ENCODE peak calls at places on chromosomes 6 and 20, in five cellular contexts. V, T, U, R and K are unnamed samples.

GRCh38 chr6:55327169-55327568 is at the start of gene GFRAL:
- DNase-seq in V (no peak), T (no peak), U (no peak), R (no peak), K (no peak)

GRCh38 chr6:33014841-33015634 is 5.6 kb upstream of the HLA-DOA start:
- DNase-seq in V (peak), T (peak), U (peak), R (peak), K (peak)

GRCh38 chr6:19723533-19723932 is 113.6 kb upstream of the ID4 start:
- DNase-seq in V (no peak), T (no peak), U (no peak), R (no peak), K (no peak)

GRCh38 chr20:17618673-17619013 is 48.8 kb downstream of the DSTN start:
- DNase-seq in V (no peak), T (no peak), U (no peak), R (no peak), K (no peak)

GRCh38 chr20:53011640-53012039 is 39.5 kb downstream of the TSHZ2 start:
- DNase-seq in V (no peak), T (no peak), U (no peak), R (no peak), K (no peak)

GRCh38 chr6:87700729-87701675 is 1.0 kb downstream of the AKIRIN2 start:
- DNase-seq in V (no peak), T (peak), U (peak), R (no peak), K (peak)

GRCh38 chr6:159830481-159831372 is 30.7 kb downstream of the PNLDC1 start:
- DNase-seq in V (no peak), T (no peak), U (no peak), R (no peak), K (no peak)

GRCh38 chr6:90658497-90658896 is 71.6 kb upstream of the MAP3K7 start:
- DNase-seq in V (no peak), T (no peak), U (no peak), R (no peak), K (no peak)

GRCh38 chr6:79413562-79414002 is 123.6 kb downstream of the LCA5 start:
- DNase-seq in V (no peak), T (no peak), U (no peak), R (no peak), K (no peak)

GRCh38 chr20:3797226-3797545 is 1.1 kb downstream of the CDC25B start:
- DNase-seq in V (no peak), T (no peak), U (no peak), R (no peak), K (no peak)

GRCh38 chr20:38286586-38287502 is 17.1 kb upstream of the BPI start:
- DNase-seq in V (no peak), T (no peak), U (no peak), R (no peak), K (no peak)

GRCh38 chr20:41392871-41393704 is 26.5 kb upstream of the EMILIN3 start:
- DNase-seq in V (peak), T (no peak), U (no peak), R (no peak), K (no peak)

GRCh38 chr20:45818239-45818638 is 5.8 kb downstream of the UBE2C start:
- DNase-seq in V (no peak), T (no peak), U (peak), R (no peak), K (no peak)

GRCh38 chr20:24469116-24470030 is at the start of gene SYNDIG1:
- DNase-seq in V (no peak), T (no peak), U (no peak), R (no peak), K (no peak)

GRCh38 chr6:15879372-15880261 is 216.8 kb upstream of the DTNBP1 start:
- DNase-seq in V (peak), T (peak), U (peak), R (no peak), K (no peak)

GRCh38 chr6:132489376-132489775 is 23.5 kb downstream of the STX7 start:
- DNase-seq in V (no peak), T (no peak), U (no peak), R (no peak), K (no peak)

GRCh38 chr6:41747256-41748101 is at the start of gene PGC:
- DNase-seq in V (peak), T (no peak), U (peak), R (no peak), K (peak)

GRCh38 chr6:30156262-30156599 is 4.8 kb downstream of the TRIM10 start:
- DNase-seq in V (no peak), T (peak), U (peak), R (peak), K (no peak)

GRCh38 chr6:5063617-5064016 is 21.5 kb upstream of the PPP1R3G start:
- DNase-seq in V (no peak), T (no peak), U (no peak), R (no peak), K (no peak)

GRCh38 chr6:42193491-42193894 is 1.3 kb downstream of the GUCA1B start:
- DNase-seq in V (no peak), T (no peak), U (peak), R (no peak), K (no peak)

GRCh38 chr6:16909599-16910360 is 148.5 kb upstream of the ATXN1 start:
- DNase-seq in V (no peak), T (no peak), U (no peak), R (no peak), K (no peak)

GRCh38 chr6:148700713-148701392 is 46.0 kb upstream of the UST start:
- DNase-seq in V (no peak), T (no peak), U (no peak), R (no peak), K (no peak)

GRCh38 chr20:7180261-7181045 is 413.0 kb downstream of the BMP2 start:
- DNase-seq in V (no peak), T (no peak), U (no peak), R (no peak), K (no peak)

GRCh38 chr6:157219201-157220200 is 103.8 kb downstream of the TMEM242 start:
- DNase-seq in V (no peak), T (no peak), U (no peak), R (no peak), K (no peak)

GRCh38 chr6:115551510-115551909 is 509.2 kb downstream of the FRK start:
- DNase-seq in V (no peak), T (no peak), U (no peak), R (no peak), K (no peak)

GRCh38 chr20:1293641-1294379 is 27.7 kb downstream of the SNPH start:
- DNase-seq in V (no peak), T (no peak), U (no peak), R (no peak), K (no peak)

GRCh38 chr20:7657569-7657968 is 282.7 kb downstream of the HAO1 start:
- DNase-seq in V (no peak), T (no peak), U (no peak), R (no peak), K (no peak)

GRCh38 chr6:24883618-24884017 is 52.1 kb downstream of the RIPOR2 start:
- DNase-seq in V (no peak), T (no peak), U (no peak), R (no peak), K (no peak)

GRCh38 chr20:33650753-33651561 is 11.2 kb upstream of the C20orf144 start:
- DNase-seq in V (peak), T (no peak), U (no peak), R (no peak), K (peak)

GRCh38 chr6:44228031-44228430 is 4.6 kb downstream of the SLC29A1 start:
- DNase-seq in V (no peak), T (no peak), U (no peak), R (no peak), K (no peak)

GRCh38 chr6:159594750-159595117 is 98.3 kb downstream of the SOD2 start:
- DNase-seq in V (no peak), T (peak), U (no peak), R (peak), K (no peak)

GRCh38 chr6:14135865-14136539 is 18.4 kb downstream of the CD83 start:
- DNase-seq in V (no peak), T (no peak), U (no peak), R (no peak), K (no peak)
- TF ChIP-seq POLR2A in V (no peak), T (no peak), U (no peak), R (no peak), K (no peak)

GRCh38 chr20:19986419-19986818 is 30.7 kb upstream of the NAA20 start:
- DNase-seq in V (no peak), T (no peak), U (no peak), R (no peak), K (no peak)
- TF ChIP-seq POLR2AphosphoS5 in V (no peak), T (no peak), U (no peak), R (no peak), K (no peak)

DNA sequence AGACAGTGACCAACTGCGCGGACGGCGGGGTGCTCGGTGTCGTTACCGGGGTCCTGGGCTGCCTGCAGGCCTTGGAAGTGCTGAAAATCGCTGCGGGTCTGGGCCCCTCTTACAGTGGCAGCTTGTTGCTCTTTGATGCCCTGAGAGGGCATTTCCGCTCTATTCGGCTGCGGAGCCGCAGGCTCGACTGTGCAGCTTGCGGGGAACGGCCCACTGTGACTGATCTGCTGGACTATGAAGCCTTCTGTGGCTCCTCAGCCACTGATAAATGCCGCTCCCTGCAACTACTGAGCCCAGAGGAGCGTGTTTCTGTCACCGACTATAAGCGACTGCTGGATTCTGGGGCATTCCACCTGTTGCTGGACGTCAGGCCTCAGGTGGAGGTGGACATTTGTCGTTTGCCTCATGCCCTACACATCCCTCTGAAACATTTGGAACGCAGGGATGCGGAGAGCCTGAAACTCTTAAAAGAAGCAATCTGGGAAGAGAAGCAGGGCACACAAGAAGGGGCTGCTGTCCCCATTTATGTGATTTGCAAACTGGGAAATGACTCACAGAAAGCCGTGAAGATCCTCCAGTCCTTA is 1.0 kb downstream of the MOCS3 start:
- DNase-seq in V (no peak), T (no peak), U (no peak), R (no peak), K (no peak)
- H3K27ac ChIP-seq in V (peak), T (peak), U (peak), R (peak), K (no peak)

GRCh38 chr6:85468326-85468725 is 18.4 kb downstream of the NT5E start:
- DNase-seq in V (no peak), T (no peak), U (no peak), R (no peak), K (no peak)

GRCh38 chr6:85473748-85474147 is 23.9 kb downstream of the NT5E start:
- DNase-seq in V (no peak), T (no peak), U (no peak), R (no peak), K (no peak)

GRCh38 chr6:85469276-85470022 is 19.6 kb downstream of the NT5E start:
- DNase-seq in V (no peak), T (no peak), U (no peak), R (no peak), K (no peak)

GRCh38 chr6:85472744-85473143 is 22.9 kb downstream of the NT5E start:
- DNase-seq in V (no peak), T (no peak), U (no peak), R (no peak), K (no peak)

GRCh38 chr6:85470023-85470410 is 20.1 kb downstream of the NT5E start:
- DNase-seq in V (no peak), T (no peak), U (no peak), R (no peak), K (no peak)
- TF ChIP-seq POLR2A in V (no peak), T (no peak), U (no peak), R (no peak), K (no peak)

DNA sequence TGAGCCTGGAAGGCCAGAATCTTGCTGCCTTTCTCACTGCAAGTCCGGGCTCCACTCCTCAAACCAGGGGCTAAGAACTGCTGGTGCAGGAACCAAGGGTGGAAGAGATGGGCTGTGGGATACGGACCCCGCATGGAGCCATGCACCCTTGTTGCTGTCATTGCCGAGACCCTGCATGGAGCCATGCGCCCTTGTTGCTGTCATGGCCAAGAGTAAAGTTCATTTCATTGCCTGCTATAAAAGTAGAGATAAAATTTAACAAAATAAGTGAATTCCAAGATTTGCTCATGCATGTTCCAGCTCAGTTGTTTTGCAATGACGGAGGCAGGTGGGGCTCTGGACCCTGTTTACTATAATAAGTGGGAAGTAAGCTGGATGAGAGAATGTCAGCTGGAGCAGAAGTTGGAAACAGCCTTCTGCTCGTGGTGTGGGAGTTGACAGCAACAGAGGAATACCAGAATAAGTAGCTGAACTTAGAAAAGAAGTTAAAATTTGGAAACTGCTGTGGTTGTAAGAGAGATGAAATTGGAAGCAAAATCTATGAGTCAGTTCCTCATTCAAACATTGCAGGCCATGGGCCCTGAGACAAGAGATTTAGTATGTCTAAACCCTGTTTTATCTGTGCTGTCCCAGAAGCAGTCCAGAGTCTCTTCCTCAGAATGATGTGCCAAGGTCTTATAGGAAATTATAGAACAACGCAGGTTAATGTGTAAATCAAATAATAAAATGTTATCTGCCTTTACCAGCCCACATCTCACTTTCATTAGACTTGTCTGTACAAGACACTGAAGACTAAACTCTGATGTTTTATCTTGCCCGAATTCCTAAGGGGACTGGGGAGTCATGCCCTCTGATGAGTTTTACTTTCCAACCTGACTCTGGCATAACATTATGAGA is 15.8 kb upstream of the THBS2 start:
- DNase-seq in V (no peak), T (no peak), U (no peak), R (no peak), K (no peak)
- TF ChIP-seq POLR2AphosphoS5 in V (peak), T (no peak), U (no peak), R (no peak), K (no peak)

GRCh38 chr6:163118941-163119340 is 295.6 kb upstream of the QKI start:
- DNase-seq in V (no peak), T (no peak), U (no peak), R (no peak), K (no peak)

GRCh38 chr6:163113358-163113962 is 301.1 kb upstream of the QKI start:
- DNase-seq in V (no peak), T (no peak), U (no peak), R (no peak), K (no peak)
- H3K27ac ChIP-seq in V (no peak), T (no peak), U (no peak), R (no peak), K (no peak)